ENCODE peak calls at places on chromosomes 12 and 14, in six cellular contexts. D, R, W, B, P and G are unnamed samples.

GRCh38 chr12:11695321-11695720 is 45.8 kb downstream of the ETV6 start:
- DNase-seq in D (no peak), W (no peak), P (no peak), B (no peak), R (peak), G (no peak)

GRCh38 chr12:103840399-103840880 is 594 bp downstream of the NT5DC3 start:
- DNase-seq in W (peak), B (peak), D (peak), P (no peak), R (peak), G (peak)

GRCh38 chr12:92619730-92620684 is 82.8 kb upstream of the PLEKHG7 start:
- DNase-seq in W (peak), D (no peak), R (peak), B (no peak), P (no peak), G (no peak)

GRCh38 chr14:34665785-34666425 is 36.0 kb upstream of the SNX6 start:
- DNase-seq in B (no peak), R (peak), P (no peak), D (peak), W (peak), G (no peak)

GRCh38 chr14:52895000-52895399 is 55.9 kb downstream of the FERMT2 start:
- DNase-seq in P (no peak), B (no peak), W (no peak), R (no peak), D (no peak), G (no peak)

GRCh38 chr12:67649165-67650126 is 901 bp downstream of the DYRK2 start:
- DNase-seq in B (peak), R (peak), W (peak), P (peak), D (peak), G (peak)

GRCh38 chr12:52415870-52416750 is 10.0 kb upstream of the KRT82 start:
- DNase-seq in R (peak), P (no peak), D (peak), B (no peak), W (no peak), G (no peak)

GRCh38 chr14:25303934-25304333 is 254.0 kb upstream of the STXBP6 start:
- DNase-seq in D (no peak), B (no peak), P (no peak), R (no peak), W (no peak), G (no peak)

GRCh38 chr14:21913759-21914158 is 240.1 kb upstream of the OR4E1 start:
- DNase-seq in W (peak), B (peak), R (peak), P (peak), D (peak), G (peak)